ENCODE peak calls at places on chromosomes 3 and 15, in six cellular contexts. J is suprapubic skin, E is ovary, R is HepG2, N is A549, O is K562. T is an unnamed sample. For H3K9me3, the result is how much of the 10 kb centered on the place peaks cover.

GRCh38 chr3:196138927-196139680 is 57.2 kb upstream of the TFRC start:
- DNase-seq in J (no peak), E (no peak), R (no peak), N (no peak), O (no peak), T (no peak)

GRCh38 chr15:77527164-77527778 is 105.4 kb downstream of the LINGO1 start:
- DNase-seq in J (no peak), E (peak), R (peak), N (no peak), O (no peak), T (no peak)

GRCh38 chr15:92112180-92112579 is 258.7 kb downstream of the SLCO3A1 start:
- DNase-seq in J (no peak), E (no peak), R (no peak), N (no peak), O (no peak), T (no peak)

GRCh38 chr3:87206070-87206469 is 21.0 kb upstream of the CHMP2B start:
- DNase-seq in J (no peak), E (no peak), R (peak), N (peak), O (no peak), T (no peak)

GRCh38 chr15:80173022-80173759 is 20.4 kb downstream of the FAH start:
- DNase-seq in J (no peak), E (peak), R (peak), N (peak), O (peak), T (peak)

GRCh38 chr3:132756108-132756650 is 34.0 kb upstream of the NPHP3 start:
- DNase-seq in J (no peak), E (no peak), R (no peak), N (no peak), O (peak), T (no peak)

GRCh38 chr3:158532099-158532734 is 38.8 kb upstream of the MLF1 start:
- DNase-seq in J (no peak), E (no peak), R (peak), N (peak), O (peak), T (no peak)

GRCh38 chr15:66039117-66039860 is 170.0 kb downstream of the RAB11A start:
- DNase-seq in J (no peak), E (no peak), R (no peak), N (no peak), O (no peak), T (no peak)

GRCh38 chr3:57952208-57952631 is 56.0 kb upstream of the FLNB start:
- DNase-seq in J (no peak), E (peak), R (peak), N (no peak), O (peak), T (no peak)

GRCh38 chr3:72164635-72164978 is 379.7 kb upstream of the PROK2 start:
- DNase-seq in J (no peak), E (no peak), R (no peak), N (no peak), O (no peak), T (no peak)

GRCh38 chr3:72165337-72165736 is 380.4 kb upstream of the PROK2 start:
- DNase-seq in J (no peak), E (no peak), R (no peak), N (no peak), O (no peak), T (no peak)

GRCh38 chr3:72165808-72166207 is 380.9 kb upstream of the PROK2 start:
- DNase-seq in J (no peak), E (no peak), R (no peak), N (no peak), O (no peak), T (no peak)

GRCh38 chr3:72162649-72163184 is 377.8 kb upstream of the PROK2 start:
- DNase-seq in J (no peak), E (no peak), R (no peak), N (no peak), O (peak), T (no peak)

DNA sequence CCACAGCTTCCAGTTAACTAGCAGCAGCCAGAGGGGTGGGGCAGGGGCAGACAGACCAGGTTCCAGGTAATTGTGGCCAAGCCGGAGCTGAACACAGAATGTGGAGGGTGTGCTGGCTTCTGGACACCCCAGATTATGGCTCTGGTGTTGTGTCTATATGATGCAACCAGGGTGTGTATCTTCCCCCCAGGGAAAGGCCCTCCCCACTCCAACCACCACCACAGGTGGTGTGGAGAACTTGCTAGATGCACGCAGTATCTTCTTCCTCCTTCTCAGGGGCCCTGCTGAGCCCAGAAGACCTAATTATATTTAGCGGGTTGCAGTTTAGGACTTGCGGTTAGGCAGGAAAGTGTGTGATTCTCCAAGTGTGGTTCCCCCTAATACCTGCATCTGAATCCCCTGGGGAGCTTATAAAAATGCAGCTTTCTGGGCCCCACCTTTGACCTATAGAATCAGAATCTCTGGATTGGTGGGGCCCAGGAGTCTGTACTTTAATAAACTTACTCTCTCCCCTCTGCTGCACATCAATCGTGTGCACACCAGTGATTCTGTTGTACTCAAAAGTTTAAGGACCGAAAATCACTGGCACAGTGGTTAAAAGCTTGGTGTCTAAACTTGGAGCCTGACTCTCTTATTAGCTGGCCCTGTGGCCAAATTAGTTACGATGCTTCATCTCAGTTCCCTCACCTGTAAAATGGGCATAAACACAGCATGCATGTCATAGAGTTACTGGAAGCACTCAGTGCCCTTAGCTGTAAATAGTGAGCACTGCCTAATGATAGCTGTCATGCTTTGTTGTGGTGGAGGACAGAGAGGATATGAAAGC is 379.1 kb upstream of the PROK2 start:
- DNase-seq in J (no peak), E (no peak), R (no peak), N (no peak), O (peak), T (peak)
- TF ChIP-seq EP300 in J (no peak), E (no peak), R (no peak), N (no peak), O (peak), T (no peak)

DNA sequence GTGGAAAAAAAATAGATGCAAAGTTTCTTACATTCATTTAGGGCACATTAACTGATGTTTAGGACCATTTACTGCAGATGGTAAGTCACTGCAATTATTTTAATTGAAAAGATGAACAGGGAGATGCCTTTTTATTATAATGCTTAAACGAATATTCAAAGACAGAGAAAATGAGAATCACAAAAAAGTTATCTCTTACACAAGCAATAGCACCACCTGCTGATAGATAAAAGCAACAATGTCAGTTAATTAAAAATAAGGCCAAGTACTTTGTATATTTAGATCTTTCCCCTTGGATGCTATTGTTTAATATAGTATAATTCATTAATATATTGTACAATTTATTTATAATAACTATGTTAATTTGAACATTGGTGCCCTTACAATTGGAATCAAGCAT is 55.9 kb downstream of the IFT80 start:
- DNase-seq in J (no peak), E (no peak), R (peak), N (no peak), O (peak), T (no peak)
- TF ChIP-seq CTCF in J (peak), E (no peak), R (peak), N (peak), O (peak), T (peak)

GRCh38 chr3:193714523-193715137 is 121.6 kb downstream of the OPA1 start:
- DNase-seq in J (no peak), E (no peak), R (no peak), N (no peak), O (peak), T (no peak)
- H3K9me3 ChIP-seq in J (under half), E (under half), R (under half), N (under half), O (under half), T (under half)

GRCh38 chr3:69746119-69746518 is 6.9 kb downstream of the MITF start:
- DNase-seq in J (no peak), E (no peak), R (no peak), N (no peak), O (no peak), T (no peak)
- TF ChIP-seq EP300 in J (no peak), E (no peak), R (no peak), N (no peak), O (no peak), T (no peak)

GRCh38 chr15:64906402-64906801 is 5.3 kb upstream of the ANKDD1A start:
- DNase-seq in J (no peak), E (no peak), R (no peak), N (no peak), O (no peak), T (no peak)

GRCh38 chr15:64911317-64912186 is at the start of gene ANKDD1A:
- DNase-seq in J (peak), E (peak), R (no peak), N (peak), O (no peak), T (peak)

GRCh38 chr15:64907991-64908390 is 3.7 kb upstream of the ANKDD1A start:
- DNase-seq in J (no peak), E (no peak), R (no peak), N (no peak), O (no peak), T (no peak)

GRCh38 chr15:64912379-64912778 is 677 bp downstream of the ANKDD1A start:
- DNase-seq in J (no peak), E (no peak), R (no peak), N (no peak), O (no peak), T (no peak)

DNA sequence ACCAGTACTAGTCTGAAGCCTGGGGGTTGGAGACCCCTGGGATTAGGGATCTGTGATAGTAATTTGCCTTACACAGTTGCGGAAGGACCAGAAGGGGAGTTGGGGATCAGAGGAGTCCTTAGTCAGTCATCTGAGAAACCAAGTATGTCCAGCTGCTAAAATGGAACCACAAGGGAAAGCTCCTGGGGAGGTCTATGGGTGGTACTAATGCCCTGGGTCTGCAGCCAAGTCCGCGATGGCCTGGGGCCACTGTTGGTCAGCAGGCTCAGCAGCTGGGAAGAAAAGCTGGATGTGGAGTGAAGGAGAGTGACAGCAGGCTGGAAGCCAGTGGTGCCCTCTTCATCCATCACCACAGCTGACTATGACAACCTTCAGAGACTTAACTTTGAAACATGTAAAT is 2.2 kb upstream of the ANKDD1A start:
- DNase-seq in J (no peak), E (no peak), R (no peak), N (no peak), O (no peak), T (no peak)
- TF ChIP-seq CTCF in J (no peak), E (no peak), R (no peak), N (no peak), O (no peak), T (no peak)

GRCh38 chr3:8486945-8487344 is 14.7 kb upstream of the LMCD1 start:
- DNase-seq in J (no peak), E (no peak), R (peak), N (no peak), O (no peak), T (no peak)
- H3K9me3 ChIP-seq in J (under half), E (under half), R (under half), N (under half), O (under half), T (under half)

DNA sequence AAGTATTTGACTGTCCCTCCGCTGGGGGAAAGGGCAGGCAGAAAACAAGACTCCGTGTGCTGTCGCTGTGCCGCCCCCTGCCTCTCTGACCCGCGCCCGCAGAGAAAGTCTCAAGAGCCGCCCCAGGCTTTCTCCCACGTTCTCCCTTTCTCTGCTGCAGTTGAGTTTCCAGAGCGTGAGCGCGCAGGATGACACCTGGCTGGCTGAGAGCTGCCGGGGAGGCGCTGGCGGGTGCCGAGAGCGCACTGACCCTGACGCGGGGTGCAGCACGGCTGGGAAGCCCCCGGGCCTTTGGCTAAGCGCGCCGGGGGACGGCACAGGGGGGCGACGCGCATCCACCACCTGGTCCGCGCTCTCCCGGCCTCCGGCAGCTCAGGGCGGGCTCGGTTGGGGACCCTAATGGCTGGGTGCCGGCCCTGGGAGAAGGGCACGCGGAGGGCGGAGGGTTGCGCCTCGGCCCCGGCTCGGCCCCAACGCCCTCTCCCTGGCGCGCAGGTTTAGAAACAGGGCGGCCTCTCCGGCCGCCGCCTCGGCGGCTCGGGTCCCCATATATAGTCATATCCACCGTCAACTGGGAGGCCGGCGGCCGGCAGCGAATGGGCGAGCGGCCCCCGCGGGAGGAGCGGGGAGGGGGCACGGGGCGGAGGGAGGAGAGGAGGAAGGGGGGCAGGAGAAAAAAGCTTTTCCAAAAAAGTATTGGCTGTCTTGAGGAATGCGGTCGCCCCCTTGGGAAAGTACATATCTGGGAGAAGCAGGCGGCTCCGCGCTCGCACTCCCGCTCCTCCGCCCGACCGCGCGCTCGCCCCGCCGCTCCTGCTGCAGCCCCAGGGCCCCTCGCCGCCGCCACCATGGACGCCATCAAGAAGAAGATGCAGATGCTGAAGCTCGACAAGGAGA is at the start of gene TPM1:
- DNase-seq in J (peak), E (peak), R (peak), N (peak), O (no peak), T (peak)
- TF ChIP-seq EP300 in J (no peak), E (no peak), R (no peak), N (no peak), O (no peak), T (no peak)